ENCODE peak calls at places on chromosomes 7 and 10, in nine cellular contexts. One of them, this sample, is unnamed.

GRCh38 chr10:91284486-91285090 is 64.1 kb downstream of the PCGF5 start:
- DNase-seq in adrenal gland: no peak
- DNase-seq in RWPE2: no peak
- DNase-seq in mesendoderm: no peak
- DNase-seq in fibroblast of lung: no peak
- DNase-seq in prostate gland: no peak
- DNase-seq in brain microvascular endothelial cell: no peak
- DNase-seq in cardiac muscle cell: no peak
- DNase-seq in lower lobe of right lung: no peak
- DNase-seq in this sample: no peak

GRCh38 chr10:103649654-103650423 is 156.3 kb downstream of the NEURL1 start:
- DNase-seq in adrenal gland: no peak
- DNase-seq in RWPE2: no peak
- DNase-seq in mesendoderm: no peak
- DNase-seq in fibroblast of lung: no peak
- DNase-seq in prostate gland: no peak
- DNase-seq in brain microvascular endothelial cell: no peak
- DNase-seq in cardiac muscle cell: no peak
- DNase-seq in lower lobe of right lung: no peak
- DNase-seq in this sample: no peak

GRCh38 chr7:138889566-138889965 is 91.6 kb upstream of the ATP6V0A4 start:
- DNase-seq in adrenal gland: no peak
- DNase-seq in RWPE2: no peak
- DNase-seq in mesendoderm: no peak
- DNase-seq in fibroblast of lung: peak; percentile 70
- DNase-seq in prostate gland: no peak
- DNase-seq in brain microvascular endothelial cell: no peak
- DNase-seq in cardiac muscle cell: peak; percentile 25
- DNase-seq in lower lobe of right lung: no peak
- DNase-seq in this sample: no peak

GRCh38 chr10:121596668-121597503 is 1.4 kb downstream of the FGFR2 start:
- DNase-seq in adrenal gland: peak; percentile 69
- DNase-seq in RWPE2: peak; percentile 78
- DNase-seq in mesendoderm: peak; percentile 85
- DNase-seq in fibroblast of lung: peak; percentile 35
- DNase-seq in prostate gland: peak; percentile 78
- DNase-seq in brain microvascular endothelial cell: no peak
- DNase-seq in cardiac muscle cell: peak; percentile 57
- DNase-seq in lower lobe of right lung: no peak
- DNase-seq in this sample: peak; percentile 22

GRCh38 chr7:115078386-115078785 is 156.5 kb downstream of the MDFIC start:
- DNase-seq in adrenal gland: no peak
- DNase-seq in RWPE2: no peak
- DNase-seq in mesendoderm: no peak
- DNase-seq in fibroblast of lung: no peak
- DNase-seq in prostate gland: no peak
- DNase-seq in brain microvascular endothelial cell: no peak
- DNase-seq in cardiac muscle cell: no peak
- DNase-seq in lower lobe of right lung: no peak
- DNase-seq in this sample: no peak

GRCh38 chr10:78512205-78512550 is 478.5 kb downstream of the RPS24 start:
- DNase-seq in adrenal gland: no peak
- DNase-seq in RWPE2: no peak
- DNase-seq in mesendoderm: no peak
- DNase-seq in fibroblast of lung: no peak
- DNase-seq in prostate gland: no peak
- DNase-seq in brain microvascular endothelial cell: no peak
- DNase-seq in cardiac muscle cell: no peak
- DNase-seq in lower lobe of right lung: no peak
- DNase-seq in this sample: no peak

GRCh38 chr10:17561131-17561530 is 56.0 kb downstream of the HACD1 start:
- DNase-seq in adrenal gland: no peak
- DNase-seq in RWPE2: no peak
- DNase-seq in mesendoderm: no peak
- DNase-seq in fibroblast of lung: peak; percentile 28
- DNase-seq in prostate gland: no peak
- DNase-seq in brain microvascular endothelial cell: no peak
- DNase-seq in cardiac muscle cell: no peak
- DNase-seq in lower lobe of right lung: no peak
- DNase-seq in this sample: no peak

GRCh38 chr7:74023037-74023436 is 4.9 kb upstream of the ELN start:
- DNase-seq in adrenal gland: peak; percentile 37
- DNase-seq in RWPE2: peak; percentile 75
- DNase-seq in mesendoderm: peak; percentile 79
- DNase-seq in fibroblast of lung: peak; percentile 59
- DNase-seq in prostate gland: no peak
- DNase-seq in brain microvascular endothelial cell: peak; percentile 51
- DNase-seq in cardiac muscle cell: peak; percentile 51
- DNase-seq in lower lobe of right lung: no peak
- DNase-seq in this sample: no peak

GRCh38 chr7:27184342-27185012 is 555 bp downstream of the HOXA11 start:
- DNase-seq in adrenal gland: peak; percentile 53
- DNase-seq in RWPE2: peak; percentile 66
- DNase-seq in mesendoderm: no peak
- DNase-seq in fibroblast of lung: peak; percentile 15
- DNase-seq in prostate gland: peak; percentile 68
- DNase-seq in brain microvascular endothelial cell: no peak
- DNase-seq in cardiac muscle cell: no peak
- DNase-seq in lower lobe of right lung: no peak
- DNase-seq in this sample: peak; percentile 10

GRCh38 chr10:88897019-88897853 is 17.2 kb downstream of the STAMBPL1 start:
- DNase-seq in adrenal gland: peak; percentile 34
- DNase-seq in RWPE2: no peak
- DNase-seq in mesendoderm: peak; percentile 81
- DNase-seq in fibroblast of lung: no peak
- DNase-seq in prostate gland: no peak
- DNase-seq in brain microvascular endothelial cell: no peak
- DNase-seq in cardiac muscle cell: no peak
- DNase-seq in lower lobe of right lung: no peak
- DNase-seq in this sample: no peak

GRCh38 chr7:44971991-44972441 is 6.8 kb downstream of the MYO1G start:
- DNase-seq in adrenal gland: no peak
- DNase-seq in RWPE2: no peak
- DNase-seq in mesendoderm: no peak
- DNase-seq in fibroblast of lung: no peak
- DNase-seq in prostate gland: no peak
- DNase-seq in brain microvascular endothelial cell: no peak
- DNase-seq in cardiac muscle cell: no peak
- DNase-seq in lower lobe of right lung: no peak
- DNase-seq in this sample: no peak

GRCh38 chr10:73999703-74000102 is 1.8 kb downstream of the VCL start:
- DNase-seq in adrenal gland: no peak
- DNase-seq in RWPE2: no peak
- DNase-seq in mesendoderm: no peak
- DNase-seq in fibroblast of lung: peak; percentile 76
- DNase-seq in prostate gland: peak; percentile 53
- DNase-seq in brain microvascular endothelial cell: no peak
- DNase-seq in cardiac muscle cell: peak; percentile 75
- DNase-seq in lower lobe of right lung: no peak
- DNase-seq in this sample: no peak

DNA sequence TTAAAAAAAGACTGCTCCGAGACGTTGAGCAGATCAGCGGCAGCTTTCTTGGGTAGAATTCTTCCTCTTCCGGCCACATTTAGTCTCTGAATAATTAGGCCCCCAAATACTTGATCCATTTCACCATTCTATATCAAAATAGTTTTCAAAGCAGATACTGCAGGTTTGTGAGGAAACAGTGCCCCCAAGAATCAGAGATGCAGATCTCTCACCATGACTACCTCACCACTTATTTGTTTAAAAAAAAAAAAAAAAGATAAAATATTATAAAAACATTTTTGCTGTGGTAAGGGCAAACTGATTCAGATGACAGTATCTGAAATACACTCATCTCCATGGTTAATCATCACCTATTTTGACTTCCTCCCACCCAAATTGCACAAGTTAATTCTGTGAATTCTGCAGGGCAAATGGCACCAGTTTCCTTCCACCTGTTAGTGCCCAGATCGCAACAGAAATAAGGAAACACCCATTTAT is 210.4 kb downstream of the FAM107B start:
- DNase-seq in adrenal gland: no peak
- DNase-seq in RWPE2: no peak
- DNase-seq in mesendoderm: no peak
- DNase-seq in fibroblast of lung: no peak
- DNase-seq in prostate gland: no peak
- DNase-seq in brain microvascular endothelial cell: no peak
- DNase-seq in cardiac muscle cell: no peak
- DNase-seq in lower lobe of right lung: no peak
- DNase-seq in this sample: no peak
- H3K27ac ChIP-seq in adrenal gland: no peak overlapping the region
- H3K27ac ChIP-seq in RWPE2: no peak overlapping the region
- H3K27ac ChIP-seq in mesendoderm: no peak overlapping the region
- H3K27ac ChIP-seq in fibroblast of lung: no peak overlapping the region
- H3K27ac ChIP-seq in prostate gland: no peak overlapping the region
- H3K27ac ChIP-seq in brain microvascular endothelial cell: no peak overlapping the region
- H3K27ac ChIP-seq in cardiac muscle cell: no peak overlapping the region
- H3K27ac ChIP-seq in lower lobe of right lung: peak overlapping the region; percentile 47
- H3K27ac ChIP-seq in this sample: peak overlapping the region; percentile 1

GRCh38 chr7:152663926-152664325 is 12.0 kb downstream of the XRCC2 start:
- DNase-seq in adrenal gland: no peak
- DNase-seq in RWPE2: no peak
- DNase-seq in mesendoderm: no peak
- DNase-seq in fibroblast of lung: no peak
- DNase-seq in prostate gland: no peak
- DNase-seq in brain microvascular endothelial cell: no peak
- DNase-seq in cardiac muscle cell: no peak
- DNase-seq in lower lobe of right lung: no peak
- DNase-seq in this sample: no peak
- H3K27ac ChIP-seq in adrenal gland: peak overlapping the region; percentile 22
- H3K27ac ChIP-seq in RWPE2: no peak overlapping the region
- H3K27ac ChIP-seq in mesendoderm: no peak overlapping the region
- H3K27ac ChIP-seq in fibroblast of lung: no peak overlapping the region
- H3K27ac ChIP-seq in prostate gland: no peak overlapping the region
- H3K27ac ChIP-seq in brain microvascular endothelial cell: no peak overlapping the region
- H3K27ac ChIP-seq in cardiac muscle cell: no peak overlapping the region
- H3K27ac ChIP-seq in lower lobe of right lung: peak overlapping the region; percentile 26
- H3K27ac ChIP-seq in this sample: no peak overlapping the region

DNA sequence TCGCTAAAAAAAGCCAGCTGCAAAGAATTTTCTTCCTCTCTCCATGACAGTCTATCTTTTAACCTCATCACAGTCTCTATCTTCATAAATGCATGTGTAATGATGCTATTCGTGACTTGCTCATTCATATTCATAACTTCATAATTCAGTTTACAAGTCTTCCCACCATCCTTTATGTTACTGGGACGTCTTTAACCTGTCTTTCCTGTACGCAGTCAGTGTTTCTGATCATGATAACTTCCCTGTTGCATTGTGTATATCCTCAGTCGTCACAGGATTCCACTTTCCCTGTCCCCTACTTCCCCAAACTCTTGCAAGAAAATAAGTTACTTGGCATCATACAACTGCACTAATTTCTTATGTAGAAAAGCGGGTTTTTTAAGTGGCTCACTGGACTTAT is 165.6 kb upstream of the ASAH2 start:
- DNase-seq in adrenal gland: no peak
- DNase-seq in RWPE2: no peak
- DNase-seq in mesendoderm: no peak
- DNase-seq in fibroblast of lung: no peak
- DNase-seq in prostate gland: no peak
- DNase-seq in brain microvascular endothelial cell: no peak
- DNase-seq in cardiac muscle cell: no peak
- DNase-seq in lower lobe of right lung: no peak
- DNase-seq in this sample: no peak
- H3K27ac ChIP-seq in adrenal gland: no peak overlapping the region
- H3K27ac ChIP-seq in RWPE2: peak overlapping the region; percentile 76
- H3K27ac ChIP-seq in mesendoderm: no peak overlapping the region
- H3K27ac ChIP-seq in fibroblast of lung: no peak overlapping the region
- H3K27ac ChIP-seq in prostate gland: no peak overlapping the region
- H3K27ac ChIP-seq in brain microvascular endothelial cell: no peak overlapping the region
- H3K27ac ChIP-seq in cardiac muscle cell: no peak overlapping the region
- H3K27ac ChIP-seq in lower lobe of right lung: peak overlapping the region; percentile 91
- H3K27ac ChIP-seq in this sample: no peak overlapping the region

DNA sequence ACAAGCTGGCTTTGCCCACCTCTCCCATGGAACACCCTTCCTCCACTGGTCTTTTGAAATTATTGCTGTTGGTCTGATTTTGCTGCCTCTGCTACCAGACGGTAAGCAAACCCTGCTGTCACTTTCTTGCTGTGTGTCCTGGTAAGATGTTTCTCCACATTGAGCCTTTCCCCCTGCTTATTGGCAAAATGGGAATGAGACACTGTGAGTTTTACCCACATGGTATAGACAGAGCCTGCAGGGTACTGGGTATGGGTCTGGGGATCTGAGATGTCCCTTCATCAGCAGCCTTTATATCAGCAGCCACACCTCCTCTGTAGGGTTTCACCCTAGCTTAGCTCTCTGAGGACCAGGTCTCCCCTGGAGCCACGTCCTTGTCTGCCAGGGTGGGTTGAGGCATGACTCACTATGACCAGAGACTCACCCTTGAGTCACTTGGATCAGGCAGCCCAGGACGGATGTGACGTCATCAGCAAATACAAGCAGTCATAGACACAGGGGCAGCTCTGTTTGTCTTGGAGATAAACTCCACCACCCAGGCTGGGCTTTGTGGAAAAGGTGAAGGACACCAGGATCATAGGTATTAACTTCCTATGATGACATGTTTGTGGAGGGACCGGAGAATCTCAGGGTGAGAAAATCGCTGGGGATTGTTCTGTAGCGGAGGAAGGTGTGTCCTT is 17.9 kb upstream of the BAIAP2L1 start:
- DNase-seq in adrenal gland: peak; percentile 89
- DNase-seq in RWPE2: peak; percentile 97
- DNase-seq in mesendoderm: peak; percentile 59
- DNase-seq in fibroblast of lung: peak; percentile 99
- DNase-seq in prostate gland: no peak
- DNase-seq in brain microvascular endothelial cell: peak; percentile 99
- DNase-seq in cardiac muscle cell: peak; percentile 95
- DNase-seq in lower lobe of right lung: no peak
- DNase-seq in this sample: peak; percentile 88
- H3K27ac ChIP-seq in adrenal gland: peak overlapping the region; percentile 71
- H3K27ac ChIP-seq in RWPE2: peak overlapping the region; percentile 72
- H3K27ac ChIP-seq in mesendoderm: no peak overlapping the region
- H3K27ac ChIP-seq in fibroblast of lung: peak overlapping the region; percentile 85
- H3K27ac ChIP-seq in prostate gland: no peak overlapping the region
- H3K27ac ChIP-seq in brain microvascular endothelial cell: peak overlapping the region; percentile 88
- H3K27ac ChIP-seq in cardiac muscle cell: no peak overlapping the region
- H3K27ac ChIP-seq in lower lobe of right lung: no peak overlapping the region
- H3K27ac ChIP-seq in this sample: peak overlapping the region; percentile 88